ENCODE peak calls at places on chromosomes 7 and 10, in eight cellular contexts. C is CD4-positive, CD25-positive, alpha-beta regulatory T cell; B is upper lobe of right lung; N is colonic mucosa; X is lower lobe of right lung; S is CD8-positive, alpha-beta memory T cell; W is transverse colon; T is naive thymus-derived CD4-positive, alpha-beta T cell. F is an unnamed sample. For H3K4me1, the result is how much of the 10 kb centered on the place peaks cover.

GRCh38 chr10:24008164-24009066 is 200.5 kb upstream of the KIAA1217 start:
- DNase-seq in S (no peak), X (no peak), W (no peak), C (no peak), N (no peak), B (no peak), T (no peak), F (peak)

GRCh38 chr10:122957474-122957873 is 3.4 kb upstream of the C10orf88 start:
- DNase-seq in N (no peak), X (no peak), B (no peak), W (no peak), C (no peak), S (no peak), T (no peak), F (no peak)

GRCh38 chr10:88544140-88544870 is 38.8 kb downstream of the RNLS start:
- DNase-seq in X (no peak), W (no peak), C (no peak), B (no peak), T (no peak), N (no peak), S (no peak), F (no peak)

GRCh38 chr10:97849101-97849490 is 547 bp upstream of the GOLGA7B start:
- DNase-seq in T (no peak), C (no peak), W (peak), N (peak), S (no peak), X (no peak), B (peak), F (no peak)

GRCh38 chr7:116249969-116250553 is 39.7 kb downstream of the TES start:
- DNase-seq in N (no peak), B (no peak), X (no peak), C (no peak), S (no peak), W (no peak), T (no peak), F (peak)

GRCh38 chr7:114297121-114297520 is 117.5 kb upstream of the FOXP2 start:
- DNase-seq in S (no peak), W (no peak), B (no peak), X (no peak), N (no peak), T (no peak), C (no peak), F (no peak)

GRCh38 chr7:69334706-69335105 is 263.6 kb upstream of the AUTS2 start:
- DNase-seq in T (no peak), C (no peak), N (no peak), S (no peak), X (no peak), B (no peak), W (no peak), F (no peak)

GRCh38 chr10:43304687-43305333 is 37.9 kb upstream of the RASGEF1A start:
- DNase-seq in S (peak), C (peak), N (peak), W (peak), T (peak), B (peak), X (peak), F (no peak)

GRCh38 chr7:13981070-13981469 is 8.4 kb downstream of the ETV1 start:
- DNase-seq in N (peak), C (no peak), B (no peak), T (no peak), X (no peak), S (no peak), W (peak), F (peak)

GRCh38 chr10:35890970-35891330 is 248.9 kb upstream of the FZD8 start:
- DNase-seq in N (no peak), S (no peak), X (no peak), T (no peak), C (no peak), W (no peak), B (no peak), F (peak)

GRCh38 chr10:81546243-81546642 is 328.8 kb upstream of the NRG3 start:
- DNase-seq in X (no peak), N (no peak), T (no peak), B (no peak), C (no peak), S (no peak), W (no peak), F (no peak)

GRCh38 chr10:44439845-44440244 is 54.9 kb upstream of the CXCL12 start:
- DNase-seq in C (no peak), S (no peak), T (no peak), N (no peak), X (no peak), B (no peak), W (no peak), F (no peak)

GRCh38 chr10:6124666-6125065 is 35.8 kb downstream of the RBM17 start:
- DNase-seq in C (no peak), B (no peak), T (no peak), W (no peak), X (no peak), S (no peak), N (peak), F (no peak)

GRCh38 chr10:49089789-49090595 is 25.3 kb downstream of the VSTM4 start:
- DNase-seq in B (peak), W (no peak), X (no peak), T (no peak), N (no peak), S (no peak), C (no peak), F (no peak)

GRCh38 chr10:68665841-68666240 is 55.2 kb upstream of the CCAR1 start:
- DNase-seq in S (no peak), T (no peak), C (no peak), B (no peak), X (no peak), W (no peak), N (no peak), F (no peak)

GRCh38 chr7:18900236-18900635 is 217.2 kb downstream of the TWIST1 start:
- DNase-seq in C (no peak), B (no peak), X (no peak), N (no peak), T (no peak), S (no peak), W (no peak), F (no peak)

GRCh38 chr10:132467464-132468149 is 70.0 kb upstream of the INPP5A start:
- DNase-seq in C (no peak), S (no peak), N (peak), T (no peak), B (no peak), W (peak), X (peak), F (no peak)

GRCh38 chr10:70617798-70618568 is 15.4 kb upstream of the PRF1 start:
- DNase-seq in T (no peak), C (no peak), B (no peak), N (no peak), W (no peak), S (no peak), X (no peak), F (no peak)

GRCh38 chr7:73359306-73359705 is 31.3 kb downstream of the FKBP6 start:
- DNase-seq in T (no peak), X (no peak), N (no peak), B (no peak), C (no peak), W (no peak), S (no peak), F (no peak)

GRCh38 chr7:18530224-18531179 is 35.0 kb downstream of the HDAC9 start:
- DNase-seq in C (no peak), S (no peak), X (no peak), T (no peak), B (no peak), N (no peak), W (no peak), F (no peak)

GRCh38 chr7:45072131-45073030 is 16.4 kb downstream of the NACAD start:
- DNase-seq in B (no peak), T (no peak), C (no peak), X (no peak), S (no peak), W (no peak), N (no peak), F (no peak)

GRCh38 chr10:129495697-129496096 is 28.7 kb downstream of the MGMT start:
- DNase-seq in B (no peak), N (no peak), W (no peak), X (no peak), C (no peak), T (no peak), S (no peak), F (no peak)

GRCh38 chr10:76071638-76072317 is 640.4 kb downstream of the LRMDA start:
- DNase-seq in S (no peak), W (no peak), B (no peak), T (no peak), X (no peak), C (no peak), N (no peak), F (no peak)

GRCh38 chr7:106069471-106070200 is 42.5 kb downstream of the SYPL1 start:
- DNase-seq in X (no peak), B (no peak), T (no peak), N (no peak), W (no peak), S (no peak), C (no peak), F (no peak)

GRCh38 chr10:28661035-28661434 is 16.3 kb upstream of the BAMBI start:
- DNase-seq in W (no peak), S (no peak), B (no peak), T (no peak), X (no peak), N (no peak), C (no peak), F (peak)

GRCh38 chr7:55325371-55325792 is 39.8 kb upstream of the LANCL2 start:
- DNase-seq in X (no peak), B (no peak), C (no peak), W (no peak), S (no peak), T (no peak), N (no peak), F (no peak)

GRCh38 chr7:2017914-2018785 is 214.6 kb downstream of the MAD1L1 start:
- DNase-seq in C (no peak), S (no peak), W (no peak), B (peak), X (peak), N (no peak), T (no peak), F (no peak)

GRCh38 chr7:30162622-30163124 is 27.9 kb downstream of the MTURN start:
- DNase-seq in B (no peak), W (no peak), T (peak), N (no peak), C (no peak), S (no peak), X (no peak), F (peak)

GRCh38 chr7:30166155-30166840 is 31.5 kb downstream of the MTURN start:
- DNase-seq in S (no peak), B (no peak), C (no peak), N (peak), T (no peak), X (peak), W (peak), F (no peak)

GRCh38 chr7:30165590-30165989 is 30.8 kb downstream of the MTURN start:
- DNase-seq in W (no peak), C (no peak), S (no peak), N (no peak), T (no peak), B (no peak), X (no peak), F (no peak)

GRCh38 chr7:30163231-30163894 is 28.6 kb downstream of the MTURN start:
- DNase-seq in N (no peak), B (no peak), S (peak), T (no peak), C (no peak), W (no peak), X (peak), F (peak)

GRCh38 chr7:30164567-30164966 is 29.8 kb downstream of the MTURN start:
- DNase-seq in W (no peak), N (no peak), B (no peak), C (no peak), X (no peak), S (no peak), T (no peak), F (peak)
- H3K4me1 ChIP-seq in W (under half), N (under half), B (under half), C (under half), X (half or more), S (under half), T (under half), F (under half)

DNA sequence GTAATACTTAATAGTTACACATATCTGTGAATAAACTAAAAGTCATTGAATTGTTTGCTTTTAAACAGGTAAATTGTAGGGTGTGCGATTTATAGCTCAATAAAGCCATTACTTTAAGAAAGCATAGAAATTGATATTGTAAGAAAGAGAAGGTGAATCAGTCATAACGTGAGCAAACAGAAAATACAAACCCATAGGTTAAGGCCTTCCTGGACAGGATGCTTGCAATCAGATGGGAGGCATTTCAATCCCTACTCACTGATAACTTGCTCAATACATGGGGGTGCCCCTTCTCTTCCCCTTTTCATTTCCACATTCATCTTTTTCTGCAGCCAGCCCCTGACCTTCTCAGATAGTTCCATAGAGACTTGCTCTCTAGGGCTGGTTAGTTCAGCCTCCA is 12.4 kb downstream of the CHN2 start:
- DNase-seq in X (no peak), W (no peak), C (no peak), B (no peak), T (no peak), N (no peak), S (no peak), F (no peak)
- H3K4me1 ChIP-seq in X (under half), W (under half), C (under half), B (under half), T (under half), N (under half), S (under half), F (under half)

GRCh38 chr10:8054243-8054497 is 318 bp upstream of the GATA3 start:
- DNase-seq in W (no peak), X (no peak), T (no peak), C (no peak), N (no peak), B (no peak), S (no peak), F (no peak)

GRCh38 chr10:8054498-8055407 is at the start of gene GATA3:
- DNase-seq in C (peak), X (peak), S (peak), N (peak), W (peak), B (peak), T (peak), F (peak)

GRCh38 chr10:8056378-8056777 is 1.9 kb downstream of the GATA3 start:
- DNase-seq in N (no peak), B (no peak), X (no peak), T (no peak), S (no peak), W (no peak), C (no peak), F (no peak)

GRCh38 chr10:8056891-8057331 is 2.4 kb downstream of the GATA3 start:
- DNase-seq in B (no peak), X (no peak), S (peak), T (peak), W (no peak), N (no peak), C (no peak), F (no peak)

DNA sequence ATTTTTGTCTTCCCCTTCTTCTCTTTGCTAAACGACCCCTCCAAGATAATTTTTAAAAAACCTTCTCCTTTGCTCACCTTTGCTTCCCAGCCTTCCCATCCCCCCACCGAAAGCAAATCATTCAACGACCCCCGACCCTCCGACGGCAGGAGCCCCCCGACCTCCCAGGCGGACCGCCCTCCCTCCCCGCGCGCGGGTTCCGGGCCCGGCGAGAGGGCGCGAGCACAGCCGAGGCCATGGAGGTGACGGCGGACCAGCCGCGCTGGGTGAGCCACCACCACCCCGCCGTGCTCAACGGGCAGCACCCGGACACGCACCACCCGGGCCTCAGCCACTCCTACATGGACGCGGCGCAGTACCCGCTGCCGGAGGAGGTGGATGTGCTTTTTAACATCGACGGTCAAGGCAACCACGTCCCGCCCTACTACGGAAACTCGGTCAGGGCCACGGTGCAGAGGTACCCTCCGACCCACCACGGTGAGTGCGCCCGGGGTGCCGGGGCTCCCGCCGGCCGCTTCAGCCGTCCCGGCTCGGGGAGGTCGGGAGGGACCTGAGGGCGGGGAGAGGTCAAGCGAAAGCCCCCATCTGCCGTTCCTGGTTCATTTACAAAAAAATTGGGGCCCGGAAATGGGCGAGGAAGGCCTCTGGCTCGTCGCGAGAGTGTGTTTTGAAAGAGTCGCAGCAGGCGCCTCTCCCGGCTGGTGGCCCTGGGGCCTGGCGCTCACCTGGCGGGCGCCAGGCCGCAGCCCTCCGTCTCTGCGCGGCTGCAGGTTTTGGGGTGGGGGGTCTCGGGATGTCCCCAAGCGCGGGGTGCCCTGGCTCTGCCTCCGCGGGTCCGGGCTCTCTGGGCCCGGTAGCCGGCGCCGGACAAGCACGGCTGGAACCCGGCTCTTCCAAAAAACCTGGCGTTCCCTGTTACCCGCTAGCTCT is 1.2 kb downstream of the GATA3 start:
- DNase-seq in X (no peak), B (no peak), C (peak), S (no peak), W (no peak), N (no peak), T (peak), F (no peak)
- H3K4me1 ChIP-seq in X (half or more), B (under half), C (half or more), S (half or more), W (under half), N (under half), T (under half), F (under half)

GRCh38 chr10:79379512-79380124 is 32.3 kb downstream of the PPIF start:
- DNase-seq in X (peak), W (peak), C (no peak), N (peak), B (no peak), S (no peak), T (no peak), F (peak)

GRCh38 chr10:79376751-79377556 is 29.7 kb downstream of the PPIF start:
- DNase-seq in T (no peak), X (no peak), B (no peak), S (no peak), W (no peak), C (no peak), N (peak), F (no peak)

GRCh38 chr10:79378647-79379511 is 31.6 kb downstream of the PPIF start:
- DNase-seq in W (peak), X (peak), T (no peak), B (no peak), N (peak), S (no peak), C (no peak), F (no peak)

GRCh38 chr10:79377557-79378382 is 30.5 kb downstream of the PPIF start:
- DNase-seq in C (no peak), X (peak), S (no peak), W (no peak), N (no peak), B (no peak), T (no peak), F (no peak)

DNA sequence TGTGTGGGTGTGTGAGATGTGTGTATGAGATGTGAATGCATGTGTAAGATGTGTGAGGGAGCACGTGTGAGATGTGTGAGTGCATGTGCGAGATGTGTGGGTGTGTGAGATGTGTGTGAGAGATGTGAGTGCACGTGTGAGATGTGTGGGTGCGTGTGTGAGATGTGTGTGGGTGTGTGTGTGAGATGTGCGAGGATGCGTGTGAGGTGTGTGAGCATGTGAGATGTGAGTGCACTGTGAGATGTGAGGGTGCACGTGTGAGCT is 31.0 kb downstream of the PPIF start:
- DNase-seq in C (no peak), N (no peak), X (no peak), W (no peak), T (no peak), B (no peak), S (no peak), F (no peak)
- H3K4me1 ChIP-seq in C (under half), N (under half), X (under half), W (under half), T (under half), B (under half), S (under half), F (under half)

DNA sequence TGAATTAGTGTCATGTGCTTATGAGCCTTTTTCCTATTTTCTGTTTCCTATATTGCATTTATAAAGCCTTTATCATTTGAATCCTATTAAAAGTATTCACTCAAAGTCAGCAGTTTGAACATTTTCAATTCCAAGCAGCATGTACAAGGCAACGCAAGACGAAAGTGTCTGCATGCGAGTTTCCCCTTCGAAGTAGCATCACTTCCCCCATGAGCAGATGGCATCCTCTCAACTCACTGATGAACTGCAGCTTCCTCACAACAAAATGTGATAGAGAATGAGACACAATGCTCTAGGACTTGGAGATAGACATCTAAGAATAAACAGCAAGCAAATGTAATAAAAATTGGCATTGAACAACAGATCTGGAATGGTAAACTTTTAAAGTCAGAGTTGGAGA is 270.7 kb downstream of the PRPF18 start:
- DNase-seq in T (no peak), C (no peak), N (no peak), B (no peak), W (no peak), X (no peak), S (no peak), F (no peak)
- H3K4me1 ChIP-seq in T (under half), C (under half), N (under half), B (under half), W (under half), X (under half), S (under half), F (under half)

DNA sequence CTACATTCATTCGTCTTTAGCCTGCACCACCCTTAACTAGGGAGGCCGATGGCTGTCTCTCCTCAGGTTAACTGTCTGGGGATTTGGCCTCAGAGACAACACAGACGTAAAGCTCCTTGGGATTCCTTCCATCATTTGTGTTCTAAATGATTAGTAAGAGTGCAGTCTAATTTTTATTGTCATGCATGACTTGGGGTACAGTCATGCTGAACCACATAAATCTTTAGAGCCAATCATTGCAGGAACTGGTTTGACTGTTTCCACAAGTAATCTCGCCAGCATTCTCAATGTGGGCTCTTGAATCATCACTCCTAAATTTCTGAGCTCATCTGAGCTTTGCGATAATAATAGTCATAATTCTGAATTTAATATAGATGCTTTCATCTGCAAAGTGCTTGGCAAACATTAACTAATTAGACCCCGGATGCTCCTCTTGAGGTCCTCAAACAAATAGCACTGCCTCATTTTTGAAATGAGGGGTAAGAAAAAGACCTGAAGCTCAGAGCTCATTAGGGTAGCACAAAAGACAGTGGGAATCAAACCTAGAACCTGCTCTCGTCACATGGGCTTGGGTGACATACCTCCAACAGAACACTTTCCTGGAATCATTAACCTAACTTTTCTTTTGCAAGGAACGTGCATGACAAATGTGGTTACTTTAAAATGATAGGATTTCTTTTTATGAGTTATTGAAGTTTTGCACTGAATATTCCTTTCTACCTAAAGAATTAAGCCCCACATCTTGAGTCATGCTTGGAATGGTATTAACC is 118.8 kb upstream of the NRP1 start:
- DNase-seq in C (no peak), S (no peak), N (no peak), B (no peak), W (no peak), T (no peak), X (no peak), F (no peak)
- H3K4me1 ChIP-seq in C (under half), S (under half), N (under half), B (under half), W (under half), T (under half), X (under half), F (under half)

GRCh38 chr10:96288151-96288621 is 16.0 kb upstream of the DNTT start:
- DNase-seq in T (no peak), S (no peak), B (no peak), W (no peak), N (no peak), X (no peak), C (no peak), F (no peak)
- H3K4me1 ChIP-seq in T (under half), S (under half), B (under half), W (under half), N (under half), X (under half), C (under half), F (under half)